ENCODE peak calls at places on chromosomes 3 and 15, in ten cellular contexts. One of them, this sample, is unnamed.

GRCh38 chr15:64162869-64163661 is at the start of gene PPIB:
- DNase-seq in GM23338: peak
- DNase-seq in SK-N-SH: peak
- DNase-seq in stomach: peak
- DNase-seq in K562: peak
- DNase-seq in endothelial cell of umbilical vein: peak
- DNase-seq in upper lobe of left lung: peak
- DNase-seq in prostate gland: peak
- DNase-seq in HCT116: peak
- DNase-seq in spleen: peak
- DNase-seq in this sample: peak

GRCh38 chr15:67135494-67135893 is 70.1 kb downstream of the SMAD3 start:
- DNase-seq in prostate gland: no peak
- DNase-seq in stomach: no peak
- DNase-seq in spleen: no peak
- DNase-seq in GM23338: no peak
- DNase-seq in K562: no peak
- DNase-seq in endothelial cell of umbilical vein: peak
- DNase-seq in HCT116: no peak
- DNase-seq in SK-N-SH: no peak
- DNase-seq in upper lobe of left lung: no peak
- DNase-seq in this sample: no peak

GRCh38 chr3:99915911-99916310 is 98.2 kb downstream of the CMSS1 start:
- DNase-seq in endothelial cell of umbilical vein: no peak
- DNase-seq in stomach: no peak
- DNase-seq in K562: no peak
- DNase-seq in prostate gland: no peak
- DNase-seq in upper lobe of left lung: no peak
- DNase-seq in HCT116: no peak
- DNase-seq in SK-N-SH: no peak
- DNase-seq in GM23338: no peak
- DNase-seq in spleen: no peak
- DNase-seq in this sample: no peak

GRCh38 chr3:60399861-60400845 is 851.1 kb downstream of the FHIT start:
- DNase-seq in prostate gland: no peak
- DNase-seq in SK-N-SH: no peak
- DNase-seq in stomach: no peak
- DNase-seq in endothelial cell of umbilical vein: no peak
- DNase-seq in K562: no peak
- DNase-seq in GM23338: no peak
- DNase-seq in HCT116: no peak
- DNase-seq in spleen: no peak
- DNase-seq in upper lobe of left lung: no peak
- DNase-seq in this sample: no peak

GRCh38 chr15:43134157-43134637 is 811 bp downstream of the TMEM62 start:
- DNase-seq in prostate gland: no peak
- DNase-seq in HCT116: no peak
- DNase-seq in stomach: no peak
- DNase-seq in spleen: no peak
- DNase-seq in upper lobe of left lung: no peak
- DNase-seq in SK-N-SH: peak
- DNase-seq in endothelial cell of umbilical vein: peak
- DNase-seq in GM23338: peak
- DNase-seq in K562: peak
- DNase-seq in this sample: no peak

GRCh38 chr3:168034152-168034928 is 61.4 kb downstream of the GOLIM4 start:
- DNase-seq in upper lobe of left lung: no peak
- DNase-seq in HCT116: no peak
- DNase-seq in spleen: no peak
- DNase-seq in prostate gland: no peak
- DNase-seq in K562: peak
- DNase-seq in GM23338: no peak
- DNase-seq in SK-N-SH: peak
- DNase-seq in stomach: no peak
- DNase-seq in endothelial cell of umbilical vein: no peak
- DNase-seq in this sample: no peak

GRCh38 chr15:92864127-92864814 is 35.9 kb upstream of the CHD2 start:
- DNase-seq in upper lobe of left lung: no peak
- DNase-seq in HCT116: no peak
- DNase-seq in K562: no peak
- DNase-seq in SK-N-SH: no peak
- DNase-seq in spleen: no peak
- DNase-seq in GM23338: no peak
- DNase-seq in stomach: no peak
- DNase-seq in endothelial cell of umbilical vein: no peak
- DNase-seq in prostate gland: no peak
- DNase-seq in this sample: no peak

GRCh38 chr15:49225572-49226281 is 55.7 kb downstream of the GALK2 start:
- DNase-seq in GM23338: peak
- DNase-seq in prostate gland: no peak
- DNase-seq in HCT116: peak
- DNase-seq in spleen: no peak
- DNase-seq in SK-N-SH: peak
- DNase-seq in stomach: peak
- DNase-seq in endothelial cell of umbilical vein: peak
- DNase-seq in upper lobe of left lung: no peak
- DNase-seq in K562: peak
- DNase-seq in this sample: no peak

GRCh38 chr3:87349833-87350232 is 73.4 kb upstream of the POU1F1 start:
- DNase-seq in K562: no peak
- DNase-seq in SK-N-SH: no peak
- DNase-seq in stomach: no peak
- DNase-seq in HCT116: no peak
- DNase-seq in upper lobe of left lung: no peak
- DNase-seq in GM23338: no peak
- DNase-seq in endothelial cell of umbilical vein: no peak
- DNase-seq in spleen: no peak
- DNase-seq in prostate gland: no peak
- DNase-seq in this sample: no peak

GRCh38 chr15:61080209-61081027 is 148.7 kb downstream of the RORA start:
- DNase-seq in HCT116: no peak
- DNase-seq in GM23338: no peak
- DNase-seq in upper lobe of left lung: no peak
- DNase-seq in stomach: no peak
- DNase-seq in prostate gland: no peak
- DNase-seq in K562: no peak
- DNase-seq in endothelial cell of umbilical vein: no peak
- DNase-seq in SK-N-SH: no peak
- DNase-seq in spleen: no peak
- DNase-seq in this sample: no peak

GRCh38 chr3:175193815-175194518 is 334.8 kb downstream of the NAALADL2 start:
- DNase-seq in K562: no peak
- DNase-seq in spleen: no peak
- DNase-seq in upper lobe of left lung: no peak
- DNase-seq in endothelial cell of umbilical vein: peak
- DNase-seq in GM23338: no peak
- DNase-seq in prostate gland: no peak
- DNase-seq in HCT116: peak
- DNase-seq in stomach: no peak
- DNase-seq in SK-N-SH: no peak
- DNase-seq in this sample: no peak

DNA sequence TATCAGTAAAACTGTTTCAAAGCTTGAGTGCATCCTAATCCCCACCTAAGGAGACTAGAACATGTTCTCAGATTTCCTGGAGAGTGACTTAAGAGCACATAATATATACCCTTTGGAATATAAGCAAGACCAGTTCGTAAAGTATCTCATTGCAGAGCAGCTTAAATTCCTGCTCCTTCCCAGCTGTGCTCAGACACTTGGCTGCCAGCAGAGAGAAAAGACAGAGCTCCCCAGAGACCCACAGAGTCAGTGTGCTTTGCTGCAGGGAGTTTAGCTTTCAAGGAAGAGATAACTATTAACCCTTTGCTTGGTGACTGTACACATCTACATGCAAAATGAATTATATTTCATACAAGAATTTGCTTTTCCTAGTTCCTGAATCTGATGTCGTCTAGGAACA is 338.1 kb upstream of the ARHGEF26 start:
- DNase-seq in K562: no peak
- DNase-seq in upper lobe of left lung: no peak
- DNase-seq in prostate gland: no peak
- DNase-seq in spleen: no peak
- DNase-seq in SK-N-SH: no peak
- DNase-seq in HCT116: no peak
- DNase-seq in stomach: no peak
- DNase-seq in endothelial cell of umbilical vein: no peak
- DNase-seq in GM23338: peak
- DNase-seq in this sample: no peak
- TF ChIP-seq POLR2AphosphoS5 in K562: no peak
- TF ChIP-seq POLR2AphosphoS5 in upper lobe of left lung: no peak
- TF ChIP-seq POLR2AphosphoS5 in prostate gland: no peak
- TF ChIP-seq POLR2AphosphoS5 in spleen: no peak
- TF ChIP-seq POLR2AphosphoS5 in SK-N-SH: no peak
- TF ChIP-seq POLR2AphosphoS5 in HCT116: no peak
- TF ChIP-seq POLR2AphosphoS5 in stomach: no peak
- TF ChIP-seq POLR2AphosphoS5 in endothelial cell of umbilical vein: no peak
- TF ChIP-seq POLR2AphosphoS5 in GM23338: no peak
- TF ChIP-seq POLR2AphosphoS5 in this sample: no peak

DNA sequence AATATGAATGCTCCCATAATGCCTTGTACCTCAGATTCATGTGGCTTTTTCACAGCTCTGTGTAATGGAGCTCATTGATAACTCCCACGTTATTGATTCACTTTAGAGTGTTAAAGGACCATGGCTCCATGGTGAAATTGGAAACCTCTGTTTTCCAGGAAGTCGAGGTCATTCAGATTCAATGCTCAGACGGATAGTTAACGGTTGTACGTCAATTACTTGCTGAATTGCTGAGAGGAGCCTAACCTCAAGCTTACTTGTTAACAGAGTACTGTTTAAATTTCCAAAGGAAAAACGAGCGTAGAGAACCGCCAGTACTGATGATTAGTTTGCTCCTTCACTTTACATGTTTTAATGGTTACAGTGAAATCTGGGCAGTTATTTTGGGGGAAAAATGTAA is 11.1 kb downstream of the ABHD17C start:
- DNase-seq in K562: no peak
- DNase-seq in stomach: no peak
- DNase-seq in endothelial cell of umbilical vein: no peak
- DNase-seq in GM23338: peak
- DNase-seq in upper lobe of left lung: no peak
- DNase-seq in SK-N-SH: no peak
- DNase-seq in HCT116: no peak
- DNase-seq in prostate gland: no peak
- DNase-seq in spleen: no peak
- DNase-seq in this sample: no peak
- H3K4me3 ChIP-seq in K562: no peak
- H3K4me3 ChIP-seq in stomach: no peak
- H3K4me3 ChIP-seq in endothelial cell of umbilical vein: no peak
- H3K4me3 ChIP-seq in GM23338: peak
- H3K4me3 ChIP-seq in upper lobe of left lung: no peak
- H3K4me3 ChIP-seq in SK-N-SH: no peak
- H3K4me3 ChIP-seq in HCT116: no peak
- H3K4me3 ChIP-seq in prostate gland: no peak
- H3K4me3 ChIP-seq in spleen: no peak
- H3K4me3 ChIP-seq in this sample: no peak

GRCh38 chr3:86175051-86175536 is 815.9 kb downstream of the VGLL3 start:
- DNase-seq in GM23338: peak
- DNase-seq in HCT116: no peak
- DNase-seq in stomach: no peak
- DNase-seq in prostate gland: no peak
- DNase-seq in SK-N-SH: no peak
- DNase-seq in endothelial cell of umbilical vein: no peak
- DNase-seq in spleen: no peak
- DNase-seq in upper lobe of left lung: no peak
- DNase-seq in K562: no peak
- DNase-seq in this sample: no peak

GRCh38 chr3:86178095-86178494 is 812.9 kb downstream of the VGLL3 start:
- DNase-seq in endothelial cell of umbilical vein: no peak
- DNase-seq in spleen: no peak
- DNase-seq in prostate gland: no peak
- DNase-seq in SK-N-SH: no peak
- DNase-seq in K562: no peak
- DNase-seq in HCT116: no peak
- DNase-seq in stomach: no peak
- DNase-seq in GM23338: no peak
- DNase-seq in upper lobe of left lung: no peak
- DNase-seq in this sample: no peak

GRCh38 chr3:86175593-86175992 is 815.4 kb downstream of the VGLL3 start:
- DNase-seq in stomach: no peak
- DNase-seq in spleen: no peak
- DNase-seq in prostate gland: no peak
- DNase-seq in endothelial cell of umbilical vein: no peak
- DNase-seq in K562: no peak
- DNase-seq in GM23338: peak
- DNase-seq in upper lobe of left lung: no peak
- DNase-seq in HCT116: no peak
- DNase-seq in SK-N-SH: no peak
- DNase-seq in this sample: no peak

DNA sequence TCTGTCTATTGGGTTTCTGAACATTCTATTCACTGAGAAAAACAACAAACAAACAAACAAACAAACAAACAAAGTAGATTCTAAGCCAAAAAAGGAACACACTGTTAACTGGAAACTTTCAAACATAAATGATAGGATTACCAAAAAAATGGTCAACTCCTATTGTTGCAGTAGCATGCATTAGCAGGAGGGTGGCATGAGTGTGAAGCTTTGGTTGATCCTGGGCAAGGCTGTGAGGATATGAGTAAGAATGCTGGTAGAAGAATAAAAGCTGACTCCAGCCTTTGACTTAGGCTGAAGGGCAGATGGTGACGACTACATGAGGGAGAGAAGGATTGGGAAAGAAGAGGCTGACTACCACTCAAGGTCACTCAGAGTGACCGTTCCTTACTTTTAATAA is 810.3 kb downstream of the VGLL3 start:
- DNase-seq in prostate gland: no peak
- DNase-seq in SK-N-SH: peak
- DNase-seq in K562: no peak
- DNase-seq in GM23338: peak
- DNase-seq in upper lobe of left lung: no peak
- DNase-seq in endothelial cell of umbilical vein: no peak
- DNase-seq in stomach: no peak
- DNase-seq in HCT116: no peak
- DNase-seq in spleen: no peak
- DNase-seq in this sample: no peak
- TF ChIP-seq CTCF in prostate gland: no peak
- TF ChIP-seq CTCF in SK-N-SH: peak
- TF ChIP-seq CTCF in K562: no peak
- TF ChIP-seq CTCF in GM23338: peak
- TF ChIP-seq CTCF in upper lobe of left lung: no peak
- TF ChIP-seq CTCF in endothelial cell of umbilical vein: no peak
- TF ChIP-seq CTCF in stomach: no peak
- TF ChIP-seq CTCF in HCT116: no peak
- TF ChIP-seq CTCF in spleen: no peak
- TF ChIP-seq CTCF in this sample: no peak

DNA sequence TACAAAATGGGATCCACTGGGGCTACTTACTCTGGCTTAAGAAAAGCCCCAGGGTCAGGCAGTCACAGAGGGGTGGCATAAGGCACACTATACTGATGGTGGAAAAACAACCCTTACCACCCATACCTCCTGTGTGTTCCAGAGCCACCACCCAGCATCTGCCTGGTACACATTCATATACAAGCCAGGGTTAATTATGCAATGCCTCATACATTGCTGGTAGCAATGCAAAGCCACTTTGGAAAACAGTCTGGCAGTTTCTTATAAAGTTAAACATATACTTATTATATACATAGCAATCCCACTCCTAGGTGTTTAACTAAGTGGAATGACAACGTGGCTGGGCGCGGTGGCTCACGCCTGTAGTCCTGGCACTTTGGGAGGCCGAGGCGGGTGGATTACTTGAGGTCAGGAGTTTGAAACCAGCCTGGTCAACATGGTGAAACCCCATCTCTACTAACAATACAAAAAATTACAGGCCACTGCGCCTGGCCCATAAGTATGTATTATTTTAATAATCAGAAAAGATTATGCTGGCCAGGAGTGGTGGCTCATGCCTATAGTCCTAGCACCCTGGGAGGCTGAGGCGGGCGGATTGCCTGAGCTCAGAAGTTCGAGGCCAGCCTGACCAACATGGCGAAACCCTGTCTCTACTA is 15.2 kb upstream of the NCKIPSD start:
- DNase-seq in GM23338: no peak
- DNase-seq in endothelial cell of umbilical vein: no peak
- DNase-seq in K562: no peak
- DNase-seq in HCT116: no peak
- DNase-seq in upper lobe of left lung: no peak
- DNase-seq in stomach: no peak
- DNase-seq in prostate gland: no peak
- DNase-seq in SK-N-SH: no peak
- DNase-seq in spleen: peak
- DNase-seq in this sample: no peak
- TF ChIP-seq POLR2AphosphoS5 in GM23338: no peak
- TF ChIP-seq POLR2AphosphoS5 in endothelial cell of umbilical vein: no peak
- TF ChIP-seq POLR2AphosphoS5 in K562: no peak
- TF ChIP-seq POLR2AphosphoS5 in HCT116: no peak
- TF ChIP-seq POLR2AphosphoS5 in upper lobe of left lung: no peak
- TF ChIP-seq POLR2AphosphoS5 in stomach: no peak
- TF ChIP-seq POLR2AphosphoS5 in prostate gland: no peak
- TF ChIP-seq POLR2AphosphoS5 in SK-N-SH: no peak
- TF ChIP-seq POLR2AphosphoS5 in spleen: no peak
- TF ChIP-seq POLR2AphosphoS5 in this sample: no peak